ENCODE peak calls at places on chromosomes 2 and 18, in seven cellular contexts. F, M, U, K, D, B and S are unnamed samples.

GRCh38 chr2:122652670-122653069 is 897.2 kb downstream of the TSN start:
- DNase-seq in F (no peak), B (no peak), D (no peak), K (no peak), M (no peak), U (no peak), S (no peak)

GRCh38 chr2:68796306-68796905 is 61.8 kb downstream of the ARHGAP25 start:
- DNase-seq in F (no peak), B (no peak), M (no peak), U (peak), D (no peak), K (no peak), S (no peak)

GRCh38 chr2:241546771-241547498 is 11.6 kb upstream of the BOK start:
- DNase-seq in B (no peak), U (peak), K (peak), F (peak), D (peak), M (peak), S (peak)

GRCh38 chr2:232353096-232353495 is 25.5 kb upstream of the ALPP start:
- DNase-seq in D (no peak), M (no peak), K (no peak), U (no peak), F (no peak), B (no peak), S (no peak)

GRCh38 chr2:209526541-209526940 is 102.7 kb downstream of the MAP2 start:
- DNase-seq in K (no peak), B (no peak), U (peak), F (no peak), M (no peak), D (peak), S (no peak)

GRCh38 chr2:223580951-223581350 is 21.2 kb downstream of the SCG2 start:
- DNase-seq in F (no peak), B (no peak), U (peak), D (peak), M (no peak), K (no peak), S (peak)

GRCh38 chr18:69897397-69898108 is 50.1 kb downstream of the CD226 start:
- DNase-seq in U (no peak), F (no peak), K (no peak), D (no peak), M (no peak), B (no peak), S (no peak)

GRCh38 chr2:1730047-1730937 is 14.0 kb downstream of the PXDN start:
- DNase-seq in F (no peak), U (peak), M (peak), K (peak), D (peak), B (no peak), S (peak)

GRCh38 chr2:54092940-54093339 is 22.5 kb upstream of the ACYP2 start:
- DNase-seq in F (no peak), U (no peak), D (no peak), K (peak), M (no peak), B (no peak), S (no peak)

GRCh38 chr2:18804540-18804939 is 215.2 kb upstream of the NT5C1B start:
- DNase-seq in M (no peak), K (no peak), D (no peak), B (no peak), F (no peak), U (no peak), S (no peak)

GRCh38 chr2:42196403-42197267 is 27.5 kb downstream of the EML4 start:
- DNase-seq in F (no peak), K (peak), B (no peak), U (peak), M (peak), D (peak), S (no peak)

GRCh38 chr2:29627366-29627765 is 294.0 kb downstream of the ALK start:
- DNase-seq in D (peak), K (peak), U (peak), M (no peak), F (no peak), B (no peak), S (no peak)

GRCh38 chr2:96154506-96155380 is 9.5 kb upstream of the DUSP2 start:
- DNase-seq in K (no peak), B (no peak), D (no peak), U (no peak), M (peak), F (no peak), S (no peak)

GRCh38 chr2:96656540-96656939 is 14.0 kb downstream of the FER1L5 start:
- DNase-seq in K (no peak), B (no peak), U (no peak), F (no peak), D (no peak), M (no peak), S (no peak)

GRCh38 chr2:64678771-64679615 is 25.3 kb upstream of the SERTAD2 start:
- DNase-seq in D (no peak), F (no peak), M (no peak), U (no peak), B (no peak), K (no peak), S (no peak)

GRCh38 chr2:42057902-42058450 is 10.2 kb downstream of the PKDCC start:
- DNase-seq in U (no peak), B (no peak), F (no peak), K (no peak), D (no peak), M (no peak), S (no peak)

GRCh38 chr2:42072349-42073118 is 24.7 kb downstream of the PKDCC start:
- DNase-seq in M (peak), B (no peak), F (no peak), D (no peak), U (peak), K (no peak), S (no peak)

GRCh38 chr2:64204006-64204632 is 59.9 kb upstream of the PELI1 start:
- DNase-seq in U (peak), K (no peak), B (no peak), D (peak), M (peak), F (no peak), S (peak)

GRCh38 chr18:11981633-11982366 is 493 bp downstream of the IMPA2 start:
- DNase-seq in D (peak), M (peak), B (peak), K (peak), F (peak), U (peak), S (peak)

GRCh38 chr2:20378891-20379519 is 28.4 kb upstream of the PUM2 start:
- DNase-seq in K (peak), D (peak), U (peak), M (peak), B (peak), F (peak), S (peak)

GRCh38 chr2:148978026-148978685 is 60.3 kb upstream of the LYPD6B start:
- DNase-seq in F (no peak), K (peak), M (no peak), D (no peak), B (no peak), U (no peak), S (no peak)

GRCh38 chr2:2879071-2879470 is 498.5 kb downstream of the EIPR1 start:
- DNase-seq in D (no peak), F (no peak), U (no peak), B (no peak), K (no peak), M (peak), S (no peak)

GRCh38 chr2:182821172-182821571 is 45.3 kb downstream of the FRZB start:
- DNase-seq in K (no peak), U (peak), M (no peak), D (no peak), F (no peak), B (no peak), S (no peak)

GRCh38 chr2:104863229-104863584 is 9.3 kb downstream of the POU3F3 start:
- DNase-seq in K (peak), M (no peak), U (no peak), F (no peak), D (no peak), B (no peak), S (no peak)

GRCh38 chr2:175742367-175742766 is 259.7 kb downstream of the LNPK start:
- DNase-seq in M (no peak), D (no peak), U (peak), B (no peak), F (no peak), K (no peak), S (peak)

GRCh38 chr2:51734115-51734514 is 702.2 kb upstream of the NRXN1 start:
- DNase-seq in U (peak), B (no peak), M (no peak), D (peak), K (no peak), F (no peak), S (no peak)

GRCh38 chr2:38793511-38793910 is 15.5 kb downstream of the GEMIN6 start:
- DNase-seq in D (no peak), B (no peak), U (no peak), K (no peak), M (no peak), F (no peak), S (peak)

GRCh38 chr2:133109772-133110171 is 439.8 kb upstream of the LYPD1 start:
- DNase-seq in K (no peak), D (no peak), F (no peak), U (peak), B (no peak), M (no peak), S (no peak)

GRCh38 chr2:101114815-101115214 is 36.4 kb downstream of the TBC1D8 start:
- DNase-seq in U (no peak), M (no peak), B (no peak), D (no peak), K (no peak), F (no peak), S (no peak)

GRCh38 chr2:241692448-241692847 is 5.8 kb upstream of the DTYMK start:
- DNase-seq in F (no peak), K (peak), D (peak), B (no peak), U (peak), M (no peak), S (peak)

GRCh38 chr2:221085936-221086335 is 486.2 kb downstream of the EPHA4 start:
- DNase-seq in F (no peak), U (no peak), B (no peak), M (no peak), D (no peak), K (no peak), S (no peak)

GRCh38 chr2:199339826-199340605 is 117.7 kb downstream of the SATB2 start:
- DNase-seq in B (no peak), F (no peak), D (no peak), U (peak), M (no peak), K (no peak), S (no peak)

GRCh38 chr2:20141056-20141762 is 83.7 kb downstream of the SDC1 start:
- DNase-seq in B (no peak), M (peak), U (peak), D (peak), F (no peak), K (peak), S (no peak)

GRCh38 chr2:66439291-66440010 is 4.5 kb downstream of the MEIS1 start:
- DNase-seq in D (peak), M (peak), U (no peak), F (no peak), B (peak), K (peak), S (no peak)

GRCh38 chr2:7045601-7046590 is 128.7 kb downstream of the RNF144A start:
- DNase-seq in K (no peak), U (no peak), M (no peak), D (no peak), F (no peak), B (no peak), S (no peak)

GRCh38 chr2:47867205-47867604 is 39.1 kb downstream of the FBXO11 start:
- DNase-seq in B (no peak), M (no peak), K (no peak), U (peak), F (no peak), D (peak), S (no peak)

GRCh38 chr2:66544258-66544657 is 109.3 kb downstream of the MEIS1 start:
- DNase-seq in K (no peak), M (no peak), D (no peak), B (no peak), U (no peak), F (no peak), S (no peak)

GRCh38 chr2:202909394-202910192 is 1.9 kb downstream of the WDR12 start:
- DNase-seq in U (no peak), M (no peak), K (no peak), D (no peak), B (no peak), F (no peak), S (no peak)

GRCh38 chr2:45191972-45192371 is 182.7 kb upstream of the SIX2 start:
- DNase-seq in B (no peak), F (no peak), M (no peak), D (no peak), U (no peak), K (no peak), S (no peak)

DNA sequence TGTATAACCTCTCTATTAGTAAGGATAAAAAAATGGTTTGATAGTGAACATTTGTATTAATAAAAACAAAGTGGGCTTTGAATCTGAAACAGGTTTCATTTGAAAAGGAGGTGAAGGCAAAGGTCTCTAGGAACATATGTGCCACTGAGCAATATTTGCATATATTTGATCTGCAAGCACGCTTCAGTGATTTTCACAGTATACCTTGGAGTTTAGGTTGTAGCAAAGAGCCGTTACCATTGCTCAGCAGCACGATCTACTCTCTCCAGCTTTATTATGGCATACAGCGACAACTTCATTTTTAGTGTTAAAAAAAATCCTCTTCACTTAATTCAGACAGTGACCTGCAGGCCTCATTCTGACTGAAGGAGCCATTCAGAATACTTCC is 75.8 kb upstream of the ZEB2 start:
- DNase-seq in K (no peak), B (no peak), U (no peak), F (no peak), M (no peak), D (no peak), S (no peak)
- H2BK120ac ChIP-seq in K (peak), B (no peak), U (peak), F (no peak), M (no peak), D (peak), S (no peak)

DNA sequence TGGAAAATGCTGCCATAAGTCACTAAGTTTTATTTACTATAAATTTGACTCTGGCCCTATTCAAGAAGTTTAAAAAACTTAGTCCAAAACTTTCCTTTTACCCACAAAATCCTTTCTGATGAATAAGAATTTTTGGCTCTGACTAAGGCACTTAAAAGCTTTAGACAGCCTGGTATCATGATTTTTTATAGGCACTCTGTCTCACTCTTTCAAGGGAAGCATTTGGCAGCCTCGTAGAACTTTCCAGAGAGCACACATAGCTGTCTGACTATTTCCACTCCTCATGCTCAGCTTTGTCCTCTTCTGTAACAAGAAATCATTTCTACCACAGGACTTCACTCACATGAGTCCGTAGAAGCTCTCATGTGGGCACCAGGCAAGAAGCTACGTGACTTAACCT is 32.3 kb upstream of the XDH start:
- DNase-seq in U (peak), B (no peak), K (no peak), D (no peak), F (no peak), M (no peak), S (no peak)
- H2BK120ac ChIP-seq in U (no peak), B (no peak), K (no peak), D (no peak), F (no peak), M (no peak), S (no peak)

GRCh38 chr2:158221055-158222021 is 119.7 kb downstream of the UPP2 start:
- DNase-seq in M (no peak), B (no peak), U (no peak), F (no peak), D (no peak), K (no peak), S (no peak)
- H2BK120ac ChIP-seq in M (no peak), B (no peak), U (no peak), F (no peak), D (no peak), K (no peak), S (no peak)

GRCh38 chr2:179427065-179427464 is 162.4 kb upstream of the SESTD1 start:
- DNase-seq in U (no peak), M (no peak), B (no peak), K (no peak), F (no peak), D (no peak), S (no peak)

GRCh38 chr2:179429597-179429996 is 165.0 kb upstream of the SESTD1 start:
- DNase-seq in D (no peak), M (no peak), F (no peak), U (no peak), B (no peak), K (no peak), S (no peak)

GRCh38 chr2:179424571-179424970 is 159.9 kb upstream of the SESTD1 start:
- DNase-seq in U (no peak), K (no peak), F (no peak), M (no peak), D (no peak), B (no peak), S (no peak)

GRCh38 chr2:179429060-179429471 is 164.4 kb upstream of the SESTD1 start:
- DNase-seq in F (no peak), K (peak), M (no peak), U (no peak), B (no peak), D (no peak), S (peak)

GRCh38 chr2:179428659-179429058 is 164.0 kb upstream of the SESTD1 start:
- DNase-seq in B (no peak), U (no peak), K (peak), M (no peak), F (no peak), D (no peak), S (no peak)
- H2BK120ac ChIP-seq in B (no peak), U (no peak), K (no peak), M (no peak), F (no peak), D (no peak), S (no peak)

GRCh38 chr2:16625201-16625729 is 40.4 kb downstream of the CYRIA start:
- DNase-seq in F (no peak), D (peak), U (no peak), K (peak), B (no peak), M (no peak), S (peak)
- H2BK120ac ChIP-seq in F (no peak), D (peak), U (peak), K (no peak), B (no peak), M (no peak), S (peak)

GRCh38 chr2:152674334-152674733 is 42.9 kb downstream of the PRPF40A start:
- DNase-seq in U (no peak), F (no peak), D (no peak), K (no peak), B (no peak), M (no peak), S (no peak)
- H2BK120ac ChIP-seq in U (no peak), F (no peak), D (no peak), K (no peak), B (no peak), M (no peak), S (no peak)

GRCh38 chr2:233418052-233418760 is 63.9 kb downstream of the DGKD start:
- DNase-seq in K (no peak), M (no peak), F (no peak), D (peak), U (no peak), B (peak), S (no peak)

GRCh38 chr2:233422050-233422639 is 67.9 kb downstream of the DGKD start:
- DNase-seq in U (no peak), M (no peak), B (peak), D (no peak), F (no peak), K (no peak), S (no peak)

GRCh38 chr2:233418761-233419625 is 64.7 kb downstream of the DGKD start:
- DNase-seq in D (peak), M (no peak), U (peak), K (no peak), B (peak), F (no peak), S (no peak)

GRCh38 chr2:233421091-233421816 is 67.0 kb downstream of the DGKD start:
- DNase-seq in K (no peak), U (no peak), B (peak), D (no peak), F (no peak), M (no peak), S (no peak)

GRCh38 chr2:233419626-233420431 is 65.5 kb downstream of the DGKD start:
- DNase-seq in B (peak), U (peak), M (no peak), D (no peak), K (peak), F (no peak), S (no peak)
- H2BK120ac ChIP-seq in B (no peak), U (peak), M (no peak), D (peak), K (no peak), F (no peak), S (no peak)

GRCh38 chr2:239742377-239742776 is 282.8 kb downstream of the NDUFA10 start:
- DNase-seq in F (no peak), M (no peak), D (no peak), U (no peak), K (no peak), B (no peak), S (no peak)
- H2BK120ac ChIP-seq in F (no peak), M (no peak), D (no peak), U (no peak), K (no peak), B (no peak), S (no peak)